ENCODE peak calls at places on chromosomes 6 and 20, in nine cellular contexts. One of them, this sample, is unnamed.

GRCh38 chr6:39377530-39377929 is 55.0 kb upstream of the KCNK16 start:
- DNase-seq in GDM1: no peak
- DNase-seq in Calu3: peak; percentile 59
- DNase-seq in cardiac fibroblast: peak; percentile 84
- DNase-seq in WTC11: peak; percentile 76
- DNase-seq in stimulated activated CD4-positive, alpha-beta T cell treated with anti-CD3 and anti-CD28 coated beads, Interleukin-4, amount 100 ng/mL, for 4 hours: no peak
- DNase-seq in amniotic stem cell: peak; percentile 14
- DNase-seq in pancreas: no peak
- DNase-seq in cardiac muscle cell: peak; percentile 88
- DNase-seq in this sample: no peak

GRCh38 chr6:167956983-167957492 is 40.4 kb upstream of the KIF25 start:
- DNase-seq in GDM1: no peak
- DNase-seq in Calu3: no peak
- DNase-seq in cardiac fibroblast: peak; percentile 17
- DNase-seq in WTC11: no peak
- DNase-seq in stimulated activated CD4-positive, alpha-beta T cell treated with anti-CD3 and anti-CD28 coated beads, Interleukin-4, amount 100 ng/mL, for 4 hours: no peak
- DNase-seq in amniotic stem cell: no peak
- DNase-seq in pancreas: no peak
- DNase-seq in cardiac muscle cell: no peak
- DNase-seq in this sample: no peak

GRCh38 chr20:1901704-1902103 is 6.5 kb downstream of the SIRPA start:
- DNase-seq in GDM1: no peak
- DNase-seq in Calu3: no peak
- DNase-seq in cardiac fibroblast: no peak
- DNase-seq in WTC11: no peak
- DNase-seq in stimulated activated CD4-positive, alpha-beta T cell treated with anti-CD3 and anti-CD28 coated beads, Interleukin-4, amount 100 ng/mL, for 4 hours: no peak
- DNase-seq in amniotic stem cell: no peak
- DNase-seq in pancreas: peak; percentile 29
- DNase-seq in cardiac muscle cell: no peak
- DNase-seq in this sample: no peak

GRCh38 chr6:167308207-167308606 is 16.7 kb upstream of the TTLL2 start:
- DNase-seq in GDM1: no peak
- DNase-seq in Calu3: no peak
- DNase-seq in cardiac fibroblast: no peak
- DNase-seq in WTC11: no peak
- DNase-seq in stimulated activated CD4-positive, alpha-beta T cell treated with anti-CD3 and anti-CD28 coated beads, Interleukin-4, amount 100 ng/mL, for 4 hours: no peak
- DNase-seq in amniotic stem cell: no peak
- DNase-seq in pancreas: no peak
- DNase-seq in cardiac muscle cell: no peak
- DNase-seq in this sample: no peak

GRCh38 chr20:49361872-49362663 is 84.2 kb upstream of the ZNFX1 start:
- DNase-seq in GDM1: no peak
- DNase-seq in Calu3: no peak
- DNase-seq in cardiac fibroblast: no peak
- DNase-seq in WTC11: no peak
- DNase-seq in stimulated activated CD4-positive, alpha-beta T cell treated with anti-CD3 and anti-CD28 coated beads, Interleukin-4, amount 100 ng/mL, for 4 hours: no peak
- DNase-seq in amniotic stem cell: no peak
- DNase-seq in pancreas: no peak
- DNase-seq in cardiac muscle cell: no peak
- DNase-seq in this sample: no peak

GRCh38 chr6:106356382-106356781 is 4.1 kb upstream of the CRYBG1 start:
- DNase-seq in GDM1: no peak
- DNase-seq in Calu3: no peak
- DNase-seq in cardiac fibroblast: no peak
- DNase-seq in WTC11: no peak
- DNase-seq in stimulated activated CD4-positive, alpha-beta T cell treated with anti-CD3 and anti-CD28 coated beads, Interleukin-4, amount 100 ng/mL, for 4 hours: no peak
- DNase-seq in amniotic stem cell: no peak
- DNase-seq in pancreas: no peak
- DNase-seq in cardiac muscle cell: no peak
- DNase-seq in this sample: no peak

GRCh38 chr6:20377623-20378265 is 23.9 kb upstream of the E2F3 start:
- DNase-seq in GDM1: no peak
- DNase-seq in Calu3: no peak
- DNase-seq in cardiac fibroblast: peak; percentile 56
- DNase-seq in WTC11: no peak
- DNase-seq in stimulated activated CD4-positive, alpha-beta T cell treated with anti-CD3 and anti-CD28 coated beads, Interleukin-4, amount 100 ng/mL, for 4 hours: no peak
- DNase-seq in amniotic stem cell: peak; percentile 20
- DNase-seq in pancreas: no peak
- DNase-seq in cardiac muscle cell: peak; percentile 58
- DNase-seq in this sample: no peak

GRCh38 chr6:164396071-164397047 is 913.0 kb downstream of the C6orf118 start:
- DNase-seq in GDM1: no peak
- DNase-seq in Calu3: no peak
- DNase-seq in cardiac fibroblast: no peak
- DNase-seq in WTC11: no peak
- DNase-seq in stimulated activated CD4-positive, alpha-beta T cell treated with anti-CD3 and anti-CD28 coated beads, Interleukin-4, amount 100 ng/mL, for 4 hours: no peak
- DNase-seq in amniotic stem cell: no peak
- DNase-seq in pancreas: no peak
- DNase-seq in cardiac muscle cell: peak; percentile 23
- DNase-seq in this sample: no peak

GRCh38 chr6:141874930-141875602 is 257.7 kb upstream of the GJE1 start:
- DNase-seq in GDM1: no peak
- DNase-seq in Calu3: no peak
- DNase-seq in cardiac fibroblast: peak; percentile 69
- DNase-seq in WTC11: no peak
- DNase-seq in stimulated activated CD4-positive, alpha-beta T cell treated with anti-CD3 and anti-CD28 coated beads, Interleukin-4, amount 100 ng/mL, for 4 hours: no peak
- DNase-seq in amniotic stem cell: no peak
- DNase-seq in pancreas: no peak
- DNase-seq in cardiac muscle cell: peak; percentile 79
- DNase-seq in this sample: no peak

GRCh38 chr6:112044196-112044595 is 9.7 kb upstream of the CCN6 start:
- DNase-seq in GDM1: no peak
- DNase-seq in Calu3: no peak
- DNase-seq in cardiac fibroblast: no peak
- DNase-seq in WTC11: no peak
- DNase-seq in stimulated activated CD4-positive, alpha-beta T cell treated with anti-CD3 and anti-CD28 coated beads, Interleukin-4, amount 100 ng/mL, for 4 hours: no peak
- DNase-seq in amniotic stem cell: no peak
- DNase-seq in pancreas: no peak
- DNase-seq in cardiac muscle cell: no peak
- DNase-seq in this sample: no peak

GRCh38 chr6:1131285-1132079 is 180.4 kb upstream of the FOXQ1 start:
- DNase-seq in GDM1: no peak
- DNase-seq in Calu3: peak; percentile 70
- DNase-seq in cardiac fibroblast: peak; percentile 0
- DNase-seq in WTC11: no peak
- DNase-seq in stimulated activated CD4-positive, alpha-beta T cell treated with anti-CD3 and anti-CD28 coated beads, Interleukin-4, amount 100 ng/mL, for 4 hours: no peak
- DNase-seq in amniotic stem cell: peak; percentile 64
- DNase-seq in pancreas: no peak
- DNase-seq in cardiac muscle cell: peak; percentile 2
- DNase-seq in this sample: no peak

GRCh38 chr20:14710941-14711340 is 373.5 kb upstream of the FLRT3 start:
- DNase-seq in GDM1: no peak
- DNase-seq in Calu3: no peak
- DNase-seq in cardiac fibroblast: no peak
- DNase-seq in WTC11: no peak
- DNase-seq in stimulated activated CD4-positive, alpha-beta T cell treated with anti-CD3 and anti-CD28 coated beads, Interleukin-4, amount 100 ng/mL, for 4 hours: no peak
- DNase-seq in amniotic stem cell: no peak
- DNase-seq in pancreas: no peak
- DNase-seq in cardiac muscle cell: no peak
- DNase-seq in this sample: no peak

GRCh38 chr20:12068146-12068545 is 150.5 kb downstream of the BTBD3 start:
- DNase-seq in GDM1: no peak
- DNase-seq in Calu3: no peak
- DNase-seq in cardiac fibroblast: no peak
- DNase-seq in WTC11: no peak
- DNase-seq in stimulated activated CD4-positive, alpha-beta T cell treated with anti-CD3 and anti-CD28 coated beads, Interleukin-4, amount 100 ng/mL, for 4 hours: no peak
- DNase-seq in amniotic stem cell: no peak
- DNase-seq in pancreas: no peak
- DNase-seq in cardiac muscle cell: no peak
- DNase-seq in this sample: no peak

GRCh38 chr20:36392989-36393388 is 86.8 kb downstream of the DLGAP4 start:
- DNase-seq in GDM1: no peak
- DNase-seq in Calu3: no peak
- DNase-seq in cardiac fibroblast: no peak
- DNase-seq in WTC11: no peak
- DNase-seq in stimulated activated CD4-positive, alpha-beta T cell treated with anti-CD3 and anti-CD28 coated beads, Interleukin-4, amount 100 ng/mL, for 4 hours: no peak
- DNase-seq in amniotic stem cell: no peak
- DNase-seq in pancreas: no peak
- DNase-seq in cardiac muscle cell: no peak
- DNase-seq in this sample: no peak

GRCh38 chr6:34391023-34391485 is 1.4 kb downstream of the NUDT3 start:
- DNase-seq in GDM1: no peak
- DNase-seq in Calu3: peak; percentile 47
- DNase-seq in cardiac fibroblast: peak; percentile 88
- DNase-seq in WTC11: no peak
- DNase-seq in stimulated activated CD4-positive, alpha-beta T cell treated with anti-CD3 and anti-CD28 coated beads, Interleukin-4, amount 100 ng/mL, for 4 hours: no peak
- DNase-seq in amniotic stem cell: peak; percentile 61
- DNase-seq in pancreas: no peak
- DNase-seq in cardiac muscle cell: peak; percentile 88
- DNase-seq in this sample: no peak

GRCh38 chr20:48404598-48404997 is 423.2 kb downstream of the PREX1 start:
- DNase-seq in GDM1: no peak
- DNase-seq in Calu3: no peak
- DNase-seq in cardiac fibroblast: no peak
- DNase-seq in WTC11: no peak
- DNase-seq in stimulated activated CD4-positive, alpha-beta T cell treated with anti-CD3 and anti-CD28 coated beads, Interleukin-4, amount 100 ng/mL, for 4 hours: no peak
- DNase-seq in amniotic stem cell: no peak
- DNase-seq in pancreas: no peak
- DNase-seq in cardiac muscle cell: no peak
- DNase-seq in this sample: no peak

GRCh38 chr6:132683543-132683942 is 24.6 kb upstream of the TAAR1 start:
- DNase-seq in GDM1: no peak
- DNase-seq in Calu3: peak; percentile 30
- DNase-seq in cardiac fibroblast: peak; percentile 73
- DNase-seq in WTC11: no peak
- DNase-seq in stimulated activated CD4-positive, alpha-beta T cell treated with anti-CD3 and anti-CD28 coated beads, Interleukin-4, amount 100 ng/mL, for 4 hours: no peak
- DNase-seq in amniotic stem cell: peak; percentile 6
- DNase-seq in pancreas: no peak
- DNase-seq in cardiac muscle cell: peak; percentile 92
- DNase-seq in this sample: no peak

GRCh38 chr20:23100021-23100753 is 14.1 kb upstream of the CD93 start:
- DNase-seq in GDM1: no peak
- DNase-seq in Calu3: no peak
- DNase-seq in cardiac fibroblast: no peak
- DNase-seq in WTC11: no peak
- DNase-seq in stimulated activated CD4-positive, alpha-beta T cell treated with anti-CD3 and anti-CD28 coated beads, Interleukin-4, amount 100 ng/mL, for 4 hours: no peak
- DNase-seq in amniotic stem cell: no peak
- DNase-seq in pancreas: no peak
- DNase-seq in cardiac muscle cell: no peak
- DNase-seq in this sample: no peak

GRCh38 chr20:45104786-45105185 is 3.9 kb upstream of the KCNS1 start:
- DNase-seq in GDM1: no peak
- DNase-seq in Calu3: peak; percentile 80
- DNase-seq in cardiac fibroblast: peak; percentile 80
- DNase-seq in WTC11: no peak
- DNase-seq in stimulated activated CD4-positive, alpha-beta T cell treated with anti-CD3 and anti-CD28 coated beads, Interleukin-4, amount 100 ng/mL, for 4 hours: no peak
- DNase-seq in amniotic stem cell: no peak
- DNase-seq in pancreas: no peak
- DNase-seq in cardiac muscle cell: peak; percentile 89
- DNase-seq in this sample: no peak

GRCh38 chr20:38609828-38610227 is 8.2 kb downstream of the ARHGAP40 start:
- DNase-seq in GDM1: no peak
- DNase-seq in Calu3: no peak
- DNase-seq in cardiac fibroblast: no peak
- DNase-seq in WTC11: no peak
- DNase-seq in stimulated activated CD4-positive, alpha-beta T cell treated with anti-CD3 and anti-CD28 coated beads, Interleukin-4, amount 100 ng/mL, for 4 hours: no peak
- DNase-seq in amniotic stem cell: no peak
- DNase-seq in pancreas: no peak
- DNase-seq in cardiac muscle cell: no peak
- DNase-seq in this sample: no peak